ENCODE peak calls at places on chromosomes 2 and 18, in six cellular contexts. M, E, R, N, Q and Y are unnamed samples.

GRCh38 chr2:45988879-45989278 is 308.3 kb upstream of the EPAS1 start:
- DNase-seq in N (no peak), Q (no peak), E (no peak), R (no peak), M (no peak), Y (no peak)

GRCh38 chr2:158518083-158518482 is 61.3 kb downstream of the PKP4 start:
- DNase-seq in E (peak), R (no peak), Q (no peak), N (no peak), M (no peak), Y (no peak)

GRCh38 chr2:53994735-53995538 is 24.1 kb upstream of the PSME4 start:
- DNase-seq in R (no peak), Q (no peak), E (no peak), M (no peak), N (no peak), Y (peak)

GRCh38 chr2:221025397-221025796 is 546.7 kb downstream of the EPHA4 start:
- DNase-seq in E (no peak), N (no peak), M (no peak), Q (no peak), R (no peak), Y (no peak)

GRCh38 chr2:99340669-99341236 is 3.6 kb downstream of the EIF5B start:
- DNase-seq in R (no peak), Q (no peak), E (no peak), N (no peak), M (no peak), Y (no peak)

GRCh38 chr2:111072220-111072871 is 48.4 kb upstream of the BCL2L11 start:
- DNase-seq in R (no peak), M (no peak), N (no peak), E (no peak), Q (no peak), Y (no peak)

GRCh38 chr2:96747061-96747460 is 7.2 kb upstream of the LMAN2L start:
- DNase-seq in Q (no peak), E (no peak), M (no peak), R (no peak), N (no peak), Y (no peak)

GRCh38 chr2:209191139-209191538 is 232.7 kb upstream of the MAP2 start:
- DNase-seq in M (no peak), R (no peak), E (no peak), Q (peak), N (no peak), Y (no peak)

GRCh38 chr2:25586726-25587144 is 86.6 kb downstream of the DTNB start:
- DNase-seq in E (peak), N (no peak), Q (peak), M (no peak), R (no peak), Y (no peak)

GRCh38 chr18:54119524-54120019 is 104.9 kb downstream of the MBD2 start:
- DNase-seq in Q (peak), E (peak), M (no peak), N (no peak), R (peak), Y (peak)

GRCh38 chr2:102975996-102976636 is 214.3 kb downstream of the TMEM182 start:
- DNase-seq in N (no peak), Q (peak), M (peak), R (peak), E (peak), Y (peak)

GRCh38 chr18:36812686-36813085 is 16.1 kb downstream of the TPGS2 start:
- DNase-seq in M (no peak), E (no peak), Q (no peak), R (no peak), N (no peak), Y (no peak)

DNA sequence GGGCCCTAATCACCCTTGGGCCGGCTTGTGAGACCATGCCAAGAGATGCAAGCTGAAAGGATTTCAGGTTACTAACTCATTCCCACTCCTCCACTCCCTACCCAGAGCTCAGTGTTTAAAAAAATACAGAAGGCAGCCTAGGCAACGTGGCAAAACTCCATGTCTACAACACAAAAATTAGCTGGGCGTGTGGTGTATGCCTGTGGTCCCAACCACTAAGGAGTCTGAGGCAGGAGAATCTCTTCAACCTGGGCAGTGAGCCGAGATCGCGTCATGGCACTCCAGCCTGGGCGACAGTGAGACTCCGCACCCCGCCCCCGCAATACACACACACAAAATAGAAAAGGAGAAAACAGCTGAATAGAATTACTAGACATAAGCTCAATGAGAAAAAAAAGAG is 10.3 kb downstream of the IWS1 start:
- DNase-seq in N (peak), E (no peak), M (peak), Q (no peak), R (peak), Y (no peak)
- H3K27ac ChIP-seq in N (peak), E (no peak), M (peak), Q (peak), R (no peak), Y (no peak)

GRCh38 chr2:241355983-241356870 is at the start of gene FARP2:
- DNase-seq in N (peak), Q (peak), M (peak), E (peak), R (peak), Y (peak)

GRCh38 chr2:241356871-241357260 is 781 bp downstream of the FARP2 start:
- DNase-seq in M (no peak), Q (no peak), E (no peak), R (no peak), N (no peak), Y (no peak)

GRCh38 chr2:241357531-241357930 is 1.4 kb downstream of the FARP2 start:
- DNase-seq in E (no peak), Q (no peak), M (no peak), R (no peak), N (no peak), Y (no peak)

GRCh38 chr2:241358470-241358869 is 2.4 kb downstream of the FARP2 start:
- DNase-seq in N (no peak), M (no peak), E (no peak), Q (no peak), R (no peak), Y (no peak)

DNA sequence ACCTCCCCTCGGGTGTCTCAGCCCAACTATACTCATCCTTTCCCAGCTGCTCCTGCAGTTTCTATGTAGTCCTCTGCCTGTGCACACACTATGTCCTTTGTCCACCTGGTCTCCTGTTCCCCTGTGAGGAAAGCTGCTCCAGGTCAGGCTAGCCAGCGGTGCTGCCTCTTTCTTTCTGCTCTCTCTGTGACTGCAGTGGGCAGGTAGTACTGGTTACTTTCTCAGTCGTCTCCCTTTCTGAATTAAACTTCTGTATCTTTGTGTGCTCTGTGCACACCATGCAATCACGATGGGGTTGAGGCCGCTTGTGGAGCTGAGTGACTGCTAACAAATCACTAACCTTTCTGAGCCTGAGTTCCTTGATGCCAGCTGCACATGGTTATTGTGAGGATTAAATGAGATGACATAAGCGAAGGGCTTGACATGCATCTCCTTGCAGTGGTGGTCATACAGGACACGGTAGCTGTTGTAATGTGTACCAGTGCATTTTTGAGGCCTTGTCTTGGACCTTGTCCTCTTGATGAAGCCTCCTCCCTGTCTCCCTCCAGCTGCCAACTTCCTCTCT is 3.5 kb downstream of the FARP2 start:
- DNase-seq in R (peak), Q (no peak), N (no peak), E (no peak), M (no peak), Y (no peak)
- H3K27ac ChIP-seq in R (peak), Q (no peak), N (no peak), E (no peak), M (no peak), Y (no peak)

GRCh38 chr18:27860701-27861107 is 316.2 kb downstream of the CDH2 start:
- DNase-seq in Q (no peak), N (peak), E (no peak), R (no peak), M (no peak), Y (no peak)

GRCh38 chr18:27854631-27855030 is 322.3 kb downstream of the CDH2 start:
- DNase-seq in R (no peak), M (no peak), N (no peak), E (no peak), Q (no peak), Y (no peak)

GRCh38 chr18:27861539-27861938 is 315.4 kb downstream of the CDH2 start:
- DNase-seq in R (no peak), Q (no peak), N (no peak), E (no peak), M (no peak), Y (no peak)

GRCh38 chr18:27860011-27860410 is 316.9 kb downstream of the CDH2 start:
- DNase-seq in M (no peak), R (no peak), Q (no peak), N (no peak), E (no peak), Y (no peak)

GRCh38 chr18:27856839-27857238 is 320.1 kb downstream of the CDH2 start:
- DNase-seq in N (no peak), R (no peak), M (no peak), E (no peak), Q (no peak), Y (peak)
- H3K27ac ChIP-seq in N (no peak), R (no peak), M (no peak), E (no peak), Q (no peak), Y (no peak)

GRCh38 chr2:68319397-68320117 is at the start of gene CNRIP1:
- DNase-seq in M (no peak), R (peak), N (peak), E (peak), Q (no peak), Y (no peak)
- H3K27ac ChIP-seq in M (peak), R (peak), N (peak), E (no peak), Q (no peak), Y (no peak)

DNA sequence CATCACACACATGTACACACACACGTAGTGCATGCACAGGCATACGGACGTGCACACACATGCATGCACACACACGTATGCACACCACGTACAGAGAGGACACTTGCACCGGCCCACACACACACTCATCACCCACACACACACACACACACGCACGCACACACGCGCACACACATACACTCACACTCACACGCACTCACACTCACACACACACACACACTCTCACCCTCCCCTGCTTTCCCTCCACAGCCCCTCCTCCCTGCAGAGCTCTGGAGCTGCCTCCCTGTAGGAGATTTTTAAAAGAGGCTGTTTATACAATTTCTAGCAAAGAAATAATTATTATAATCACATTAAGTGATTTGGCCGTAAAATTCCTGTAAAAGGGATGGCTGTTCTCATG is 36.5 kb upstream of the SNED1 start:
- DNase-seq in E (no peak), Q (no peak), R (peak), N (peak), M (no peak), Y (no peak)
- H3K27ac ChIP-seq in E (no peak), Q (no peak), R (no peak), N (no peak), M (no peak), Y (no peak)

GRCh38 chr2:191245046-191245868 is at the start of gene MYO1B:
- DNase-seq in M (no peak), R (peak), E (peak), Q (peak), N (peak), Y (peak)

GRCh38 chr2:191243154-191243553 is 2.0 kb upstream of the MYO1B start:
- DNase-seq in M (no peak), E (no peak), R (no peak), Q (no peak), N (no peak), Y (no peak)

GRCh38 chr2:191245869-191246531 is 796 bp downstream of the MYO1B start:
- DNase-seq in Q (peak), N (peak), M (no peak), R (peak), E (peak), Y (no peak)

GRCh38 chr2:191246820-191247380 is 1.7 kb downstream of the MYO1B start:
- DNase-seq in R (peak), Q (no peak), N (no peak), E (no peak), M (no peak), Y (no peak)

DNA sequence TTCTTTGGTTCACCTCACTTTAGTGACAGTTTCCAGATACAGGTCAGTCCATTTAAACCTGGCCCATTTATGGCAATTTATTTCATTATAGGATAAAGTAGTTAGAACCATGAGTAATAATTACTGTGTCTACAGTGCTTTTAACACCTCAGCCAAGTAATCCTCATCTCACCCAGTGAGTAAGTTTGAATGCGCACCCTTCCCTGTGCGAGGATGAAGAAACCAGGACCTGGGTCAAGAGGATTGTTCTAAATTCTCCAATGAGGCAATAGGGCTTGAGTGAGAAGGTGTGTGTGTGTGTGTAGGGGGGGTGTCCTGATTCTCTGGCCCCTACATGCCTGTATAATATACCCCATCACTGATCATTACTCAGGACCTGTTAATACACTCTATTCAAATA is 854 bp upstream of the MYO1B start:
- DNase-seq in M (no peak), E (no peak), Q (no peak), R (no peak), N (no peak), Y (no peak)
- H3K27ac ChIP-seq in M (no peak), E (no peak), Q (no peak), R (no peak), N (no peak), Y (no peak)

GRCh38 chr18:45168883-45169585 is 446.2 kb upstream of the SLC14A2 start:
- DNase-seq in Q (no peak), N (no peak), E (no peak), R (no peak), M (no peak), Y (no peak)
- H3K27ac ChIP-seq in Q (no peak), N (no peak), E (no peak), R (no peak), M (no peak), Y (no peak)

GRCh38 chr2:171325886-171326585 is 107.8 kb downstream of the METTL8 start:
- DNase-seq in E (no peak), M (no peak), N (no peak), Q (no peak), R (no peak), Y (peak)
- H3K27ac ChIP-seq in E (no peak), M (no peak), N (no peak), Q (peak), R (no peak), Y (peak)